ENCODE peak calls at places on chromosomes 12 and 14, in seven cellular contexts. K, B, T, C, X, Z and S are unnamed samples.

GRCh38 chr12:54439521-54440255 is 20.6 kb upstream of the ITGA5 start:
- DNase-seq in C (peak), X (no peak), B (no peak), T (peak), K (peak), Z (no peak), S (no peak)

GRCh38 chr12:33876618-33877017 is 145.7 kb upstream of the ALG10 start:
- DNase-seq in X (no peak), Z (no peak), K (no peak), B (no peak), C (no peak), T (no peak), S (no peak)

GRCh38 chr12:66941150-66941549 is 262.3 kb upstream of the GRIP1 start:
- DNase-seq in C (no peak), K (no peak), Z (no peak), B (no peak), X (no peak), T (no peak), S (no peak)

GRCh38 chr14:54489731-54490447 is 1.1 kb upstream of the GMFB start:
- DNase-seq in T (no peak), B (no peak), Z (no peak), K (peak), X (no peak), C (peak), S (no peak)

GRCh38 chr12:14249368-14249767 is 116.1 kb upstream of the ATF7IP start:
- DNase-seq in T (no peak), B (no peak), K (no peak), X (no peak), Z (no peak), C (no peak), S (no peak)

GRCh38 chr14:76227450-76228050 is 75.8 kb downstream of the GPATCH2L start:
- DNase-seq in K (peak), Z (no peak), X (no peak), B (no peak), C (peak), T (no peak), S (no peak)

GRCh38 chr14:100091386-100091785 is 26.2 kb downstream of the EVL start:
- DNase-seq in B (no peak), T (no peak), Z (no peak), X (no peak), K (no peak), C (no peak), S (no peak)

GRCh38 chr14:103121846-103122577 is 1.2 kb upstream of the TNFAIP2 start:
- DNase-seq in C (peak), B (peak), T (no peak), Z (no peak), K (peak), X (no peak), S (peak)

GRCh38 chr12:15446798-15447197 is 124.5 kb downstream of the PTPRO start:
- DNase-seq in K (peak), Z (no peak), B (no peak), X (no peak), C (no peak), T (peak), S (no peak)

GRCh38 chr12:79842630-79843029 is 92.3 kb downstream of the PPP1R12A start:
- DNase-seq in X (no peak), T (no peak), B (no peak), C (no peak), Z (no peak), K (no peak), S (no peak)

GRCh38 chr14:52021971-52022600 is 32.7 kb downstream of the RTRAF start:
- DNase-seq in Z (no peak), T (no peak), K (no peak), X (no peak), B (no peak), C (no peak), S (no peak)

GRCh38 chr14:37124617-37125016 is 47.8 kb downstream of the SLC25A21 start:
- DNase-seq in B (no peak), K (no peak), T (no peak), X (no peak), Z (no peak), C (no peak), S (no peak)

GRCh38 chr12:131511803-131512564 is 198.9 kb upstream of the SFSWAP start:
- DNase-seq in T (no peak), C (no peak), Z (no peak), B (no peak), X (no peak), K (no peak), S (no peak)

GRCh38 chr12:108630481-108631207 is 3.0 kb downstream of the SELPLG start:
- DNase-seq in Z (no peak), T (no peak), B (no peak), X (no peak), C (peak), K (peak), S (no peak)

GRCh38 chr12:55705802-55706402 is 1.8 kb downstream of the ITGA7 start:
- DNase-seq in B (peak), C (no peak), X (no peak), Z (no peak), T (no peak), K (no peak), S (no peak)

GRCh38 chr14:41570415-41571155 is 36.1 kb upstream of the LRFN5 start:
- DNase-seq in C (no peak), Z (no peak), X (no peak), K (no peak), T (no peak), B (no peak), S (no peak)

GRCh38 chr12:6765634-6766581 is at the start of gene PTMS:
- DNase-seq in K (peak), Z (no peak), C (peak), B (peak), T (peak), X (peak), S (peak)

GRCh38 chr14:65169351-65169750 is 67.0 kb upstream of the MAX start:
- DNase-seq in Z (no peak), C (peak), T (peak), K (peak), B (no peak), X (no peak), S (no peak)